ENCODE peak calls at places on chromosomes 4 and X, in nine cellular contexts. O, E, S, U, V, C, Y, Q and M are unnamed samples.

GRCh38 chrX:155027509-155028066 is 944 bp downstream of the FUNDC2 start:
- DNase-seq in O (peak), C (no peak), U (peak), S (peak), Y (no peak), V (peak), Q (peak), E (no peak), M (peak)

GRCh38 chr4:155544547-155544946 is 122.1 kb upstream of the GUCY1A1 start:
- DNase-seq in Q (no peak), S (peak), C (no peak), V (no peak), O (no peak), Y (no peak), U (no peak), E (no peak), M (no peak)

GRCh38 chrX:10239611-10240064 is 82.9 kb downstream of the CLCN4 start:
- DNase-seq in O (no peak), E (no peak), U (no peak), Q (no peak), S (no peak), C (peak), Y (no peak), V (no peak), M (peak)

GRCh38 chr4:166594326-166594946 is 639.9 kb downstream of the SPOCK3 start:
- DNase-seq in U (peak), E (peak), Y (no peak), O (no peak), C (no peak), S (no peak), Q (peak), V (no peak), M (peak)

GRCh38 chrX:2351321-2351720 is 149.5 kb downstream of the DHRSX start:
- DNase-seq in S (no peak), Q (no peak), E (no peak), C (no peak), Y (no peak), U (no peak), V (no peak), O (no peak), M (peak)

GRCh38 chr4:48509543-48509942 is 19.5 kb downstream of the ZAR1 start:
- DNase-seq in S (no peak), E (no peak), C (no peak), U (no peak), V (no peak), Y (no peak), O (no peak), Q (no peak), M (peak)

GRCh38 chr4:153081693-153082092 is 122.5 kb upstream of the TRIM2 start:
- DNase-seq in S (no peak), C (no peak), U (no peak), E (no peak), V (no peak), Q (no peak), Y (no peak), O (no peak), M (no peak)

GRCh38 chrX:147342197-147342596 is 527.7 kb upstream of the CXorf51A start:
- DNase-seq in O (no peak), E (no peak), Q (no peak), Y (no peak), V (no peak), U (no peak), S (no peak), C (no peak), M (no peak)

GRCh38 chr4:43380093-43380492 is 487.6 kb downstream of the GRXCR1 start:
- DNase-seq in U (no peak), Q (no peak), C (no peak), E (no peak), O (no peak), V (no peak), Y (no peak), S (no peak), M (no peak)

GRCh38 chrX:74779175-74779574 is 146.1 kb downstream of the NEXMIF start:
- DNase-seq in E (no peak), S (no peak), O (no peak), Q (no peak), V (no peak), U (no peak), Y (no peak), C (no peak), M (no peak)